ENCODE peak calls at places on chromosomes 6 and 20, in nine cellular contexts. One of them, this sample, is unnamed.

GRCh38 chr6:42337985-42338572 is 113.6 kb downstream of the TRERF1 start:
- DNase-seq in psoas muscle: no peak
- DNase-seq in K562: no peak
- DNase-seq in CD8-positive, alpha-beta T cell: no peak
- DNase-seq in fibroblast of lung: no peak
- DNase-seq in Caco-2: no peak
- DNase-seq in Peyer's patch: no peak
- DNase-seq in OCI-LY7: no peak
- DNase-seq in HepG2: no peak
- DNase-seq in this sample: no peak

GRCh38 chr6:137001287-137001976 is 43.3 kb downstream of the IL20RA start:
- DNase-seq in psoas muscle: no peak
- DNase-seq in K562: no peak
- DNase-seq in CD8-positive, alpha-beta T cell: no peak
- DNase-seq in fibroblast of lung: no peak
- DNase-seq in Caco-2: no peak
- DNase-seq in Peyer's patch: no peak
- DNase-seq in OCI-LY7: no peak
- DNase-seq in HepG2: peak; percentile 85
- DNase-seq in this sample: no peak

GRCh38 chr20:31594558-31595379 is 10.3 kb upstream of the ID1 start:
- DNase-seq in psoas muscle: peak; percentile 58
- DNase-seq in K562: no peak
- DNase-seq in CD8-positive, alpha-beta T cell: no peak
- DNase-seq in fibroblast of lung: no peak
- DNase-seq in Caco-2: no peak
- DNase-seq in Peyer's patch: no peak
- DNase-seq in OCI-LY7: no peak
- DNase-seq in HepG2: peak; percentile 97
- DNase-seq in this sample: no peak

GRCh38 chr6:27157461-27158315 is 89.8 kb upstream of the PRSS16 start:
- DNase-seq in psoas muscle: peak; percentile 74
- DNase-seq in K562: peak; percentile 63
- DNase-seq in CD8-positive, alpha-beta T cell: peak; percentile 82
- DNase-seq in fibroblast of lung: peak; percentile 68
- DNase-seq in Caco-2: peak; percentile 56
- DNase-seq in Peyer's patch: peak; percentile 82
- DNase-seq in OCI-LY7: peak; percentile 61
- DNase-seq in HepG2: peak; percentile 47
- DNase-seq in this sample: no peak

GRCh38 chr6:93282521-93283031 is 136.8 kb downstream of the EPHA7 start:
- DNase-seq in psoas muscle: peak; percentile 34
- DNase-seq in K562: no peak
- DNase-seq in CD8-positive, alpha-beta T cell: no peak
- DNase-seq in fibroblast of lung: no peak
- DNase-seq in Caco-2: no peak
- DNase-seq in Peyer's patch: no peak
- DNase-seq in OCI-LY7: no peak
- DNase-seq in HepG2: no peak
- DNase-seq in this sample: peak; percentile 29

GRCh38 chr6:136125585-136125984 is 124.5 kb downstream of the MTFR2 start:
- DNase-seq in psoas muscle: no peak
- DNase-seq in K562: no peak
- DNase-seq in CD8-positive, alpha-beta T cell: no peak
- DNase-seq in fibroblast of lung: no peak
- DNase-seq in Caco-2: no peak
- DNase-seq in Peyer's patch: no peak
- DNase-seq in OCI-LY7: no peak
- DNase-seq in HepG2: no peak
- DNase-seq in this sample: no peak

GRCh38 chr6:144657691-144658090 is 372.6 kb downstream of the UTRN start:
- DNase-seq in psoas muscle: no peak
- DNase-seq in K562: no peak
- DNase-seq in CD8-positive, alpha-beta T cell: no peak
- DNase-seq in fibroblast of lung: no peak
- DNase-seq in Caco-2: no peak
- DNase-seq in Peyer's patch: no peak
- DNase-seq in OCI-LY7: no peak
- DNase-seq in HepG2: no peak
- DNase-seq in this sample: no peak

GRCh38 chr20:39429716-39430115 is 467.6 kb downstream of the DHX35 start:
- DNase-seq in psoas muscle: no peak
- DNase-seq in K562: no peak
- DNase-seq in CD8-positive, alpha-beta T cell: no peak
- DNase-seq in fibroblast of lung: no peak
- DNase-seq in Caco-2: no peak
- DNase-seq in Peyer's patch: no peak
- DNase-seq in OCI-LY7: peak; percentile 2
- DNase-seq in HepG2: peak; percentile 20
- DNase-seq in this sample: no peak

GRCh38 chr6:42046491-42047219 is 3.7 kb upstream of the TAF8 start:
- DNase-seq in psoas muscle: no peak
- DNase-seq in K562: peak; percentile 52
- DNase-seq in CD8-positive, alpha-beta T cell: no peak
- DNase-seq in fibroblast of lung: peak; percentile 88
- DNase-seq in Caco-2: no peak
- DNase-seq in Peyer's patch: no peak
- DNase-seq in OCI-LY7: peak; percentile 21
- DNase-seq in HepG2: no peak
- DNase-seq in this sample: no peak

GRCh38 chr20:50303573-50304500 is 113.2 kb downstream of the CEBPB start:
- DNase-seq in psoas muscle: peak; percentile 89
- DNase-seq in K562: peak; percentile 57
- DNase-seq in CD8-positive, alpha-beta T cell: no peak
- DNase-seq in fibroblast of lung: peak; percentile 93
- DNase-seq in Caco-2: no peak
- DNase-seq in Peyer's patch: peak; percentile 46
- DNase-seq in OCI-LY7: no peak
- DNase-seq in HepG2: peak; percentile 89
- DNase-seq in this sample: peak; percentile 96

GRCh38 chr20:10131612-10132345 is 86.9 kb upstream of the SNAP25 start:
- DNase-seq in psoas muscle: no peak
- DNase-seq in K562: no peak
- DNase-seq in CD8-positive, alpha-beta T cell: no peak
- DNase-seq in fibroblast of lung: peak; percentile 83
- DNase-seq in Caco-2: no peak
- DNase-seq in Peyer's patch: no peak
- DNase-seq in OCI-LY7: no peak
- DNase-seq in HepG2: no peak
- DNase-seq in this sample: no peak

GRCh38 chr6:167005350-167006159 is 6.4 kb downstream of the CEP43 start:
- DNase-seq in psoas muscle: peak; percentile 55
- DNase-seq in K562: peak; percentile 46
- DNase-seq in CD8-positive, alpha-beta T cell: no peak
- DNase-seq in fibroblast of lung: no peak
- DNase-seq in Caco-2: no peak
- DNase-seq in Peyer's patch: no peak
- DNase-seq in OCI-LY7: no peak
- DNase-seq in HepG2: no peak
- DNase-seq in this sample: no peak

GRCh38 chr6:136289327-136289578 is 393 bp downstream of the BCLAF1 start:
- DNase-seq in psoas muscle: peak; percentile 97
- DNase-seq in K562: peak; percentile 87
- DNase-seq in CD8-positive, alpha-beta T cell: peak; percentile 92
- DNase-seq in fibroblast of lung: peak; percentile 90
- DNase-seq in Caco-2: peak; percentile 93
- DNase-seq in Peyer's patch: peak; percentile 88
- DNase-seq in OCI-LY7: peak; percentile 95
- DNase-seq in HepG2: peak; percentile 90
- DNase-seq in this sample: peak; percentile 88

GRCh38 chr20:38109657-38110524 is 55.2 kb downstream of the TGM2 start:
- DNase-seq in psoas muscle: peak; percentile 86
- DNase-seq in K562: no peak
- DNase-seq in CD8-positive, alpha-beta T cell: no peak
- DNase-seq in fibroblast of lung: peak; percentile 96
- DNase-seq in Caco-2: peak; percentile 93
- DNase-seq in Peyer's patch: no peak
- DNase-seq in OCI-LY7: no peak
- DNase-seq in HepG2: peak; percentile 99
- DNase-seq in this sample: peak; percentile 99

GRCh38 chr20:34023937-34024732 is 30.4 kb downstream of the RALY start:
- DNase-seq in psoas muscle: no peak
- DNase-seq in K562: no peak
- DNase-seq in CD8-positive, alpha-beta T cell: no peak
- DNase-seq in fibroblast of lung: no peak
- DNase-seq in Caco-2: no peak
- DNase-seq in Peyer's patch: no peak
- DNase-seq in OCI-LY7: no peak
- DNase-seq in HepG2: no peak
- DNase-seq in this sample: no peak

GRCh38 chr6:46815130-46815529 is 21.9 kb downstream of the MEP1A start:
- DNase-seq in psoas muscle: no peak
- DNase-seq in K562: no peak
- DNase-seq in CD8-positive, alpha-beta T cell: no peak
- DNase-seq in fibroblast of lung: no peak
- DNase-seq in Caco-2: no peak
- DNase-seq in Peyer's patch: no peak
- DNase-seq in OCI-LY7: no peak
- DNase-seq in HepG2: no peak
- DNase-seq in this sample: peak; percentile 77

GRCh38 chr6:119040636-119041035 is 37.8 kb downstream of the FAM184A start:
- DNase-seq in psoas muscle: no peak
- DNase-seq in K562: no peak
- DNase-seq in CD8-positive, alpha-beta T cell: no peak
- DNase-seq in fibroblast of lung: no peak
- DNase-seq in Caco-2: no peak
- DNase-seq in Peyer's patch: no peak
- DNase-seq in OCI-LY7: no peak
- DNase-seq in HepG2: no peak
- DNase-seq in this sample: no peak

GRCh38 chr6:6891074-6891754 is 216.5 kb upstream of the RREB1 start:
- DNase-seq in psoas muscle: no peak
- DNase-seq in K562: no peak
- DNase-seq in CD8-positive, alpha-beta T cell: no peak
- DNase-seq in fibroblast of lung: no peak
- DNase-seq in Caco-2: peak; percentile 93
- DNase-seq in Peyer's patch: no peak
- DNase-seq in OCI-LY7: no peak
- DNase-seq in HepG2: no peak
- DNase-seq in this sample: no peak

GRCh38 chr6:30882764-30883475 is 1.4 kb upstream of the DDR1 start:
- DNase-seq in psoas muscle: no peak
- DNase-seq in K562: peak; percentile 72
- DNase-seq in CD8-positive, alpha-beta T cell: no peak
- DNase-seq in fibroblast of lung: no peak
- DNase-seq in Caco-2: peak; percentile 83
- DNase-seq in Peyer's patch: peak; percentile 88
- DNase-seq in OCI-LY7: peak; percentile 82
- DNase-seq in HepG2: no peak
- DNase-seq in this sample: peak; percentile 87
- H3K4me1 ChIP-seq in psoas muscle: peaks cover 43% of the 10 kb centered on the region
- H3K4me1 ChIP-seq in K562: peaks cover 76% of the 10 kb centered on the region
- H3K4me1 ChIP-seq in CD8-positive, alpha-beta T cell: peaks cover 39% of the 10 kb centered on the region
- H3K4me1 ChIP-seq in fibroblast of lung: peaks cover 23% of the 10 kb centered on the region
- H3K4me1 ChIP-seq in Caco-2: peaks cover 39% of the 10 kb centered on the region
- H3K4me1 ChIP-seq in Peyer's patch: peaks cover 40% of the 10 kb centered on the region
- H3K4me1 ChIP-seq in OCI-LY7: peaks cover 52% of the 10 kb centered on the region
- H3K4me1 ChIP-seq in HepG2: peaks cover 64% of the 10 kb centered on the region
- H3K4me1 ChIP-seq in this sample: peaks cover 29% of the 10 kb centered on the region

GRCh38 chr6:159677226-159677901 is 15.7 kb downstream of the SOD2 start:
- DNase-seq in psoas muscle: no peak
- DNase-seq in K562: no peak
- DNase-seq in CD8-positive, alpha-beta T cell: no peak
- DNase-seq in fibroblast of lung: no peak
- DNase-seq in Caco-2: no peak
- DNase-seq in Peyer's patch: no peak
- DNase-seq in OCI-LY7: no peak
- DNase-seq in HepG2: no peak
- DNase-seq in this sample: no peak

GRCh38 chr6:159676804-159677203 is 16.2 kb downstream of the SOD2 start:
- DNase-seq in psoas muscle: no peak
- DNase-seq in K562: no peak
- DNase-seq in CD8-positive, alpha-beta T cell: no peak
- DNase-seq in fibroblast of lung: peak; percentile 30
- DNase-seq in Caco-2: no peak
- DNase-seq in Peyer's patch: no peak
- DNase-seq in OCI-LY7: no peak
- DNase-seq in HepG2: no peak
- DNase-seq in this sample: no peak

GRCh38 chr6:159681104-159681503 is 11.9 kb downstream of the SOD2 start:
- DNase-seq in psoas muscle: no peak
- DNase-seq in K562: no peak
- DNase-seq in CD8-positive, alpha-beta T cell: no peak
- DNase-seq in fibroblast of lung: no peak
- DNase-seq in Caco-2: no peak
- DNase-seq in Peyer's patch: no peak
- DNase-seq in OCI-LY7: no peak
- DNase-seq in HepG2: no peak
- DNase-seq in this sample: no peak

GRCh38 chr6:159680104-159680503 is 12.9 kb downstream of the SOD2 start:
- DNase-seq in psoas muscle: no peak
- DNase-seq in K562: no peak
- DNase-seq in CD8-positive, alpha-beta T cell: no peak
- DNase-seq in fibroblast of lung: peak; percentile 19
- DNase-seq in Caco-2: no peak
- DNase-seq in Peyer's patch: no peak
- DNase-seq in OCI-LY7: no peak
- DNase-seq in HepG2: no peak
- DNase-seq in this sample: no peak

GRCh38 chr6:159679091-159680077 is 13.7 kb downstream of the SOD2 start:
- DNase-seq in psoas muscle: no peak
- DNase-seq in K562: no peak
- DNase-seq in CD8-positive, alpha-beta T cell: no peak
- DNase-seq in fibroblast of lung: peak; percentile 65
- DNase-seq in Caco-2: no peak
- DNase-seq in Peyer's patch: no peak
- DNase-seq in OCI-LY7: no peak
- DNase-seq in HepG2: no peak
- DNase-seq in this sample: no peak
- H3K36me3 ChIP-seq in psoas muscle: peaks cover 70% of the 10 kb centered on the region
- H3K36me3 ChIP-seq in K562: peaks cover 63% of the 10 kb centered on the region
- H3K36me3 ChIP-seq in CD8-positive, alpha-beta T cell: peaks cover 19% of the 10 kb centered on the region
- H3K36me3 ChIP-seq in fibroblast of lung: no peaks in the 10 kb centered on the region
- H3K36me3 ChIP-seq in Caco-2: no peaks in the 10 kb centered on the region
- H3K36me3 ChIP-seq in Peyer's patch: no peaks in the 10 kb centered on the region
- H3K36me3 ChIP-seq in OCI-LY7: peaks cover 64% of the 10 kb centered on the region
- H3K36me3 ChIP-seq in HepG2: peaks cover 47% of the 10 kb centered on the region
- H3K36me3 ChIP-seq in this sample: peaks cover 49% of the 10 kb centered on the region

GRCh38 chr20:57146155-57146554 is 120.3 kb downstream of the BMP7 start:
- DNase-seq in psoas muscle: no peak
- DNase-seq in K562: no peak
- DNase-seq in CD8-positive, alpha-beta T cell: no peak
- DNase-seq in fibroblast of lung: no peak
- DNase-seq in Caco-2: no peak
- DNase-seq in Peyer's patch: no peak
- DNase-seq in OCI-LY7: no peak
- DNase-seq in HepG2: no peak
- DNase-seq in this sample: no peak
- H3K4me1 ChIP-seq in psoas muscle: no peaks in the 10 kb centered on the region
- H3K4me1 ChIP-seq in K562: no peaks in the 10 kb centered on the region
- H3K4me1 ChIP-seq in CD8-positive, alpha-beta T cell: no peaks in the 10 kb centered on the region
- H3K4me1 ChIP-seq in fibroblast of lung: no peaks in the 10 kb centered on the region
- H3K4me1 ChIP-seq in Caco-2: no peaks in the 10 kb centered on the region
- H3K4me1 ChIP-seq in Peyer's patch: no peaks in the 10 kb centered on the region
- H3K4me1 ChIP-seq in OCI-LY7: peaks cover 7% of the 10 kb centered on the region
- H3K4me1 ChIP-seq in HepG2: no peaks in the 10 kb centered on the region
- H3K4me1 ChIP-seq in this sample: no peaks in the 10 kb centered on the region

DNA sequence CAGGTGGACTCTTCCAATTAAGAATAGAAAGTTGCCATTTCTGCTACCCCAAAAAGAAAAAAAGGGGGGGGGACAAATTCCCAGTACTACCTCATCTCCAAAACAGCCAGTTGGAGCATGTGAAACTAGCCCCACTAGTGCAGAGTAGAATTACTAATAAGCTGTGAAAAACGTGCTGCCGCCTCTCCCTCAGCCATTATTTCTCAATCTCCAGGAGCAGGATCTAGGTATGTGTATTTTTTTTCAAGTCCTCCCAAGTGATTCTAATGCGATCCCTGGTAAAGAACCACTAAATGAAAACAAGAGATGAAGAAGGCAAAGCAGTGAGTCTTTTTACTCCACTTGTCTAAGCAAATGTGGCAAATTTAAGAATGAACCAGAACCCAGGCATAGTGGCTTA is 154.5 kb upstream of the SHLD1 start:
- DNase-seq in psoas muscle: no peak
- DNase-seq in K562: no peak
- DNase-seq in CD8-positive, alpha-beta T cell: no peak
- DNase-seq in fibroblast of lung: no peak
- DNase-seq in Caco-2: no peak
- DNase-seq in Peyer's patch: no peak
- DNase-seq in OCI-LY7: no peak
- DNase-seq in HepG2: no peak
- DNase-seq in this sample: no peak
- H3K36me3 ChIP-seq in psoas muscle: peaks cover 72% of the 10 kb centered on the region
- H3K36me3 ChIP-seq in K562: peaks cover 80% of the 10 kb centered on the region
- H3K36me3 ChIP-seq in CD8-positive, alpha-beta T cell: peaks cover 24% of the 10 kb centered on the region
- H3K36me3 ChIP-seq in fibroblast of lung: peaks cover 2% of the 10 kb centered on the region
- H3K36me3 ChIP-seq in Caco-2: no peaks in the 10 kb centered on the region
- H3K36me3 ChIP-seq in Peyer's patch: no peaks in the 10 kb centered on the region
- H3K36me3 ChIP-seq in OCI-LY7: peaks cover 97% of the 10 kb centered on the region
- H3K36me3 ChIP-seq in HepG2: peaks cover 44% of the 10 kb centered on the region
- H3K36me3 ChIP-seq in this sample: peaks cover 100% of the 10 kb centered on the region

This sample was measured in RWPE2.